ENCODE peak calls at places on chromosomes 1 and 21, in six cellular contexts. O is NT2/D1; F is NCI-H2081 treated with DMSO at 0.1 percent for 48 hours; U is Jurkat, Clone E6-1; S is activated CD8-positive, alpha-beta memory T cell treated with anti-CD3 and anti-CD28 coated beads, Interleukin-2, amount 50 U/mL, for 4 hours; L is head of caudate nucleus. T is an unnamed sample.

GRCh38 chr1:40039245-40039756 is 1.2 kb upstream of the CAP1 start:
- DNase-seq in O (peak), F (peak), U (peak), S (no peak), L (peak), T (peak)

GRCh38 chr1:30750751-30751291 is 6.8 kb downstream of the LAPTM5 start:
- DNase-seq in O (no peak), F (no peak), U (no peak), S (no peak), L (no peak), T (no peak)

GRCh38 chr21:45047257-45047656 is 27.1 kb upstream of the ADARB1 start:
- DNase-seq in O (no peak), F (no peak), U (no peak), S (no peak), L (no peak), T (no peak)

GRCh38 chr1:246587606-246588005 is 21.4 kb downstream of the CNST start:
- DNase-seq in O (no peak), F (no peak), U (no peak), S (no peak), L (no peak), T (peak)

GRCh38 chr1:43992232-43992995 is 1.0 kb downstream of the CCDC24 start:
- DNase-seq in O (no peak), F (no peak), U (no peak), S (no peak), L (no peak), T (no peak)

GRCh38 chr1:235093013-235093618 is 35.5 kb downstream of the TOMM20 start:
- DNase-seq in O (peak), F (no peak), U (no peak), S (no peak), L (peak), T (peak)

GRCh38 chr21:9839011-9839661 is 682.2 kb upstream of the TPTE start:
- DNase-seq in O (no peak), F (no peak), U (no peak), S (no peak), L (no peak), T (no peak)

GRCh38 chr1:195530961-195531360 is 1077.3 kb downstream of the KCNT2 start:
- DNase-seq in O (no peak), F (no peak), U (no peak), S (no peak), L (no peak), T (no peak)

GRCh38 chr1:198612471-198613265 is 26.2 kb upstream of the PTPRC start:
- DNase-seq in O (no peak), F (no peak), U (no peak), S (no peak), L (no peak), T (no peak)

GRCh38 chr1:17289756-17290155 is 18.2 kb upstream of the PADI4 start:
- DNase-seq in O (no peak), F (no peak), U (no peak), S (no peak), L (no peak), T (peak)

GRCh38 chr21:32101206-32101763 is 177.6 kb downstream of the MIS18A start:
- DNase-seq in O (no peak), F (no peak), U (no peak), S (no peak), L (no peak), T (no peak)

GRCh38 chr1:28684937-28685336 is 16.4 kb downstream of the GMEB1 start:
- DNase-seq in O (no peak), F (no peak), U (no peak), S (no peak), L (no peak), T (no peak)

GRCh38 chr1:202702088-202702487 is 8.2 kb downstream of the SYT2 start:
- DNase-seq in O (no peak), F (no peak), U (no peak), S (no peak), L (peak), T (no peak)

GRCh38 chr1:27598902-27599528 is 4.9 kb downstream of the AHDC1 start:
- DNase-seq in O (no peak), F (no peak), U (peak), S (peak), L (peak), T (peak)

GRCh38 chr1:20211511-20211931 is 25.2 kb upstream of the PLA2G2C start:
- DNase-seq in O (no peak), F (no peak), U (no peak), S (no peak), L (no peak), T (peak)

GRCh38 chr1:241716915-241717651 is 65.0 kb downstream of the WDR64 start:
- DNase-seq in O (no peak), F (no peak), U (peak), S (peak), L (no peak), T (no peak)

GRCh38 chr21:45385549-45386050 is 19.4 kb upstream of the COL18A1 start:
- DNase-seq in O (no peak), F (no peak), U (no peak), S (no peak), L (no peak), T (no peak)

GRCh38 chr1:203172184-203173115 is 3.2 kb downstream of the MYBPH start:
- DNase-seq in O (peak), F (no peak), U (peak), S (peak), L (peak), T (no peak)

GRCh38 chr1:64114012-64114525 is 89.4 kb upstream of the UBE2U start:
- DNase-seq in O (no peak), F (no peak), U (no peak), S (no peak), L (no peak), T (no peak)

GRCh38 chr1:38728176-38728908 is 131.2 kb downstream of the RRAGC start:
- DNase-seq in O (no peak), F (no peak), U (no peak), S (no peak), L (peak), T (peak)

GRCh38 chr1:216210081-216210480 is 213.2 kb downstream of the USH2A start:
- DNase-seq in O (no peak), F (no peak), U (no peak), S (no peak), L (no peak), T (no peak)

GRCh38 chr1:18907914-18908845 is 5.8 kb upstream of the ALDH4A1 start:
- DNase-seq in O (no peak), F (no peak), U (no peak), S (no peak), L (peak), T (no peak)

GRCh38 chr1:171345536-171345935 is 31.6 kb downstream of the FMO4 start:
- DNase-seq in O (no peak), F (no peak), U (no peak), S (no peak), L (no peak), T (peak)

GRCh38 chr21:38438476-38438893 is 59.8 kb downstream of the ERG start:
- DNase-seq in O (no peak), F (no peak), U (no peak), S (no peak), L (no peak), T (no peak)

GRCh38 chr21:31888936-31889371 is 16.1 kb downstream of the HUNK start:
- DNase-seq in O (no peak), F (no peak), U (no peak), S (no peak), L (no peak), T (no peak)

GRCh38 chr1:155226910-155227260 is 18.4 kb downstream of the MTX1 start:
- DNase-seq in O (no peak), F (no peak), U (peak), S (no peak), L (peak), T (peak)

GRCh38 chr1:5603353-5604104 is 388.7 kb downstream of the NPHP4 start:
- DNase-seq in O (no peak), F (no peak), U (no peak), S (no peak), L (no peak), T (no peak)

GRCh38 chr1:94153133-94153532 is 32.2 kb upstream of the ABCA4 start:
- DNase-seq in O (no peak), F (no peak), U (no peak), S (no peak), L (no peak), T (no peak)

GRCh38 chr1:18486195-18486594 is 5.5 kb downstream of the KLHDC7A start:
- DNase-seq in O (peak), F (no peak), U (no peak), S (no peak), L (no peak), T (no peak)